ENCODE peak calls at places on chromosome 18, in nine cellular contexts. A is colonic mucosa, W is ovary, V is GM12865, C is PC-3, J is epithelial cell of proximal tubule, G is MM.1S, H is HCT116, U is hepatocyte. F is an unnamed sample.

GRCh38 chr18:43705850-43706249 is 428.6 kb upstream of the SYT4 start:
- DNase-seq in U (no peak), A (no peak), J (no peak), C (no peak), H (no peak), V (no peak), G (no peak), W (no peak), F (no peak)

GRCh38 chr18:50594931-50595330 is 35.0 kb downstream of the MAPK4 start:
- DNase-seq in V (no peak), J (no peak), W (no peak), U (no peak), G (no peak), H (no peak), C (peak), A (no peak), F (no peak)

GRCh38 chr18:56662502-56662901 is 11.3 kb downstream of the WDR7 start:
- DNase-seq in H (no peak), G (no peak), W (no peak), J (no peak), U (no peak), V (no peak), C (no peak), A (no peak), F (no peak)

GRCh38 chr18:75211721-75212625 is 1.4 kb downstream of the TSHZ1 start:
- DNase-seq in J (no peak), G (peak), H (no peak), A (peak), W (peak), U (peak), V (peak), C (peak), F (no peak)

GRCh38 chr18:57561728-57562423 is 24.6 kb downstream of the FECH start:
- DNase-seq in J (no peak), W (no peak), V (peak), A (no peak), H (peak), G (peak), U (peak), C (peak), F (peak)

GRCh38 chr18:5975111-5975622 is 79.8 kb upstream of the TMEM200C start:
- DNase-seq in U (no peak), W (no peak), H (no peak), G (peak), V (peak), A (no peak), C (peak), J (peak), F (peak)

GRCh38 chr18:5515007-5515744 is 28.6 kb downstream of the EPB41L3 start:
- DNase-seq in G (no peak), C (no peak), V (no peak), W (no peak), J (no peak), A (no peak), U (no peak), H (no peak), F (no peak)

GRCh38 chr18:79555885-79556284 is 123.7 kb upstream of the CTDP1 start:
- DNase-seq in C (no peak), A (no peak), U (no peak), G (no peak), W (peak), V (no peak), J (no peak), H (no peak), F (no peak)

GRCh38 chr18:45416168-45416567 is 199.1 kb upstream of the SLC14A2 start:
- DNase-seq in G (no peak), W (no peak), A (peak), C (no peak), H (no peak), J (no peak), V (no peak), U (peak), F (no peak)

GRCh38 chr18:59846814-59847490 is 52.8 kb upstream of the PMAIP1 start:
- DNase-seq in A (peak), C (peak), J (no peak), U (peak), W (no peak), V (peak), G (peak), H (no peak), F (peak)

GRCh38 chr18:74454279-74454741 is 2.8 kb downstream of the DIPK1C start:
- DNase-seq in J (no peak), H (no peak), V (no peak), A (no peak), C (no peak), W (no peak), G (no peak), U (no peak), F (no peak)

GRCh38 chr18:26544459-26544858 is 3.9 kb downstream of the KCTD1 start:
- DNase-seq in V (no peak), H (no peak), W (no peak), A (no peak), C (no peak), U (no peak), G (no peak), J (no peak), F (no peak)
- H3K4me3 ChIP-seq in V (no peak), H (no peak), W (no peak), A (no peak), C (peak), U (no peak), G (no peak), J (peak), F (no peak)

GRCh38 chr18:22699629-22700028 is 233.5 kb upstream of the RBBP8 start:
- DNase-seq in U (no peak), V (no peak), A (no peak), W (no peak), J (no peak), H (no peak), C (no peak), G (no peak), F (no peak)
- TF ChIP-seq CTCF in U (no peak), V (no peak), A (no peak), W (no peak), J (no peak), H (no peak), C (no peak), G (no peak), F (no peak)

DNA sequence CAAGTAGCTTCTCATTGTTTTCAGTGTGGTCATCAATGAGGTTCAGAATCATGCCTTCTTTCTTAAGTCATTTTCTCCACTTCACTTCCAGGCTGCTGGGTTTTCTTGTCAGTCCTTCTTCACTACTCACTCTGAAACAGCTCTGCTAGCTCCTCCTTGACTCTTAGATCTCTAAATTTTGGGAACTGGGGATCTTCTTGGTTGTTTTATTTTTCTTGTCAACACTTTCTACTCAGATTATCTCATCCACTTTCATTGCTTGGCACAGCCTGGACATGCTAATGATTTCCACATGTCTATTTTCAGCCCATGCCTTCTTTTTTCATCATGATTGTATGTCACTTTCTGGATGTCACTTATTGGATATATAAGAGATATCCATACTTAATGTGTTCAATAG is 517.8 kb upstream of the DSEL start:
- DNase-seq in G (no peak), J (no peak), V (no peak), C (no peak), A (no peak), W (no peak), U (peak), H (no peak), F (peak)
- H3K4me3 ChIP-seq in G (no peak), J (no peak), V (no peak), C (no peak), A (no peak), W (no peak), U (no peak), H (no peak), F (no peak)

GRCh38 chr18:63422862-63423304 is 607 bp upstream of the VPS4B start:
- DNase-seq in V (no peak), W (no peak), H (peak), J (no peak), G (peak), U (peak), C (no peak), A (no peak), F (no peak)
- TF ChIP-seq CTCF in V (peak), W (no peak), H (no peak), J (peak), G (no peak), U (no peak), C (no peak), A (no peak), F (no peak)

DNA sequence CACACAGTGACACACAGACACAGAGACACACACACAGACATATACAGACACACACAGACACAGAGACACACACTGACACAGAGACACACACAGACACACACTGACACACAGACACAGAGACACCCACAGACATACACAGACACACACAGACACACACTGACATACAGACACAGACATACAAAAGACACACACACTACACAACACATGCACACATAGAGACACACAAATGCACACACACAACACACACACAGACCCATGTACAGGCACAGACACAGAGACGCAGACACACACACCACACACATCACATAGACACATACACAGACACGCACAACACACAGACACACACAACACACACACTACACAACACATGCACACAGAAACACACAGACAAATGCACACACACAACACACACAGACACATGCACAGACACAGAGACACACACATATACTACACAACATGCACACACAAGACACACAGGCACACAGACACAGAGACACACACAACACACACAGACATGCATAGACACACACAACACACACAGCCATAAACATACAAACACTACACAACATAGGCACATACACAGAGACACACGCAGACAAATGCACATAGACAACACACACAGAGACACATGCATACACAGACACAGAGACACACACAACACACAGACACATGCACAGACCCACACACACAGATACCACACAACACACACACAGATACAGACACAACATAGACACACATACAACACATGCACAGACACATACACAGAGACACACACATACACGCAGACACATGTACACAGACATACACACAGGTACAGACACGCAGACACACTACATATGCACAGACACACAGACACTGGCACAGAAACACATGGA is 120.5 kb downstream of the BCL2 start:
- DNase-seq in V (no peak), G (no peak), A (no peak), H (no peak), U (no peak), W (no peak), C (no peak), J (no peak), F (no peak)
- H3K4me3 ChIP-seq in V (no peak), G (no peak), A (no peak), H (no peak), U (no peak), W (no peak), C (no peak), J (no peak), F (no peak)

GRCh38 chr18:42611134-42611533 is 504.4 kb downstream of the RIT2 start:
- DNase-seq in J (no peak), A (no peak), H (no peak), U (no peak), G (no peak), V (no peak), W (no peak), C (no peak), F (no peak)
- TF ChIP-seq CTCF in J (no peak), A (no peak), H (no peak), U (no peak), G (no peak), V (no peak), W (no peak), C (no peak), F (no peak)

DNA sequence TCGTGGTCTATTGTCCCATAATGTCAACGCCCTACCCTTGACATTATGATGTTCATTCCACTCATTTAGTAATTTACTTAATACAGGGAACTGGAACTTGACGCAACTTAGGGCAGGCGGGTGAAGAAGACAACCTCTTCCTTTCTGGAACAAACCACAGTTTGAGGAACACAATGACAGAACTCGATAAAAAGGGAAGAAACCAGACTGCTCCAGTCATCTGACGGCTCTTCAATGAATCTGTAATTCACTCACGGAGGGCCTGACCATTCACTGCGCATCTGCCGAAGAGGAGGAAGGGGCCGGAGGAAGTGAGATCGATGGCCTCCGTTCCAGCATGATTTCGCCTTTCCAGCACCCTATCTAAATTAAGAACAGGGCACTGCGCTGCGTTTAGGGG is 83.2 kb downstream of the BCL2 start:
- DNase-seq in G (no peak), V (no peak), W (no peak), A (no peak), H (no peak), J (no peak), U (no peak), C (no peak), F (no peak)
- H3K4me3 ChIP-seq in G (no peak), V (no peak), W (no peak), A (no peak), H (no peak), J (no peak), U (no peak), C (no peak), F (no peak)

DNA sequence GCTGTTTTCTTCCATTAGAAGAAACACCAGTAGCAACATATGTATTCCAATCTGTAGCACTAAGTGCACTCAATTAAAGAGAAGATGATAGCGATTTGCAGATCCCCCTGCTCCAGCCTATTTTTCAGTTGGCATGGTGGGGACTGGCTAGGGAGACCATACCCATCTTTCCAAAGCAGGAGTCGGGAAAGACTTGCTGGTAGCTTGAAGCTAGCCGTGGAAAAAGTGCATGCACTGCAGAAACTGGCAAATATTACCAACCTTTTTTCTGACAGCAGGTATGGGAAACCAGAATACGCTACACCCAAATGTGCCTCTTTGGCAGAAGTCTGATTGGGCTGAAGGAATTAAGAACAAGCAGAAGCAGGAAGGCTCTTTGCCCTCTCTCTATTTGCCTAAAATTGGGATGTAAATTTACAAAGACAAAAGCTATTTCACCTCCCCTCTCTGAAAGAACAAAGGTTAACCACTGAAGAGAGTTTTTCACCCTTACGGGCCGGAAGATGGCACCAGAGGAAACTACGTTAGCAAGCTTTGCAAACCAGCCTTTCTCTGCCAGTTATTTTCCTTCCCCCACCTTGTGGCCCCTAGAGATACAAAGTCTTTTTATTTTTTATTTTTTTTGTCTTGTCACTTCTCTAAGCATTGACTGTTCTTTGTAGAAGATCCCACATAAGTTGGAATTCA is 273.1 kb downstream of the DLGAP1 start:
- DNase-seq in A (no peak), H (no peak), C (no peak), U (peak), G (no peak), V (peak), W (no peak), J (no peak), F (no peak)
- TF ChIP-seq CTCF in A (no peak), H (no peak), C (no peak), U (peak), G (no peak), V (peak), W (no peak), J (peak), F (no peak)

F was measured in AG10803.